ENCODE peak calls at places on chromosomes 16 and 17, in seven cellular contexts. D is left ventricle myocardium inferior, G is ovary, W is heart right ventricle, X is GM23338, K is caudate nucleus, R is RWPE1. S is an unnamed sample.

GRCh38 chr16:12097523-12098428 is 121.2 kb downstream of the SNX29 start:
- DNase-seq in D (peak), G (peak), W (no peak), X (no peak), K (peak), R (peak), S (peak)

GRCh38 chr17:28570716-28571254 is 539 bp downstream of the PIGS start:
- DNase-seq in D (peak), G (no peak), W (peak), X (peak), K (peak), R (no peak), S (peak)

GRCh38 chr17:32289454-32289853 is 23.8 kb downstream of the RHBDL3 start:
- DNase-seq in D (no peak), G (no peak), W (no peak), X (peak), K (no peak), R (no peak), S (no peak)

GRCh38 chr16:3525951-3526350 is 25.1 kb downstream of the CLUAP1 start:
- DNase-seq in D (no peak), G (no peak), W (no peak), X (no peak), K (no peak), R (no peak), S (no peak)

GRCh38 chr16:73864868-73865267 is 431.7 kb upstream of the PSMD7 start:
- DNase-seq in D (no peak), G (no peak), W (no peak), X (no peak), K (no peak), R (no peak), S (no peak)

GRCh38 chr17:15436399-15437369 is 30.7 kb downstream of the CDRT4 start:
- DNase-seq in D (peak), G (peak), W (peak), X (peak), K (peak), R (no peak), S (peak)

GRCh38 chr17:1713160-1713877 is 3.1 kb upstream of the TLCD2 start:
- DNase-seq in D (no peak), G (no peak), W (no peak), X (no peak), K (no peak), R (no peak), S (peak)

GRCh38 chr17:58703137-58703846 is 10.9 kb downstream of the RAD51C start:
- DNase-seq in D (no peak), G (no peak), W (no peak), X (no peak), K (no peak), R (peak), S (no peak)

GRCh38 chr17:59105852-59106462 is 723 bp downstream of the TRIM37 start:
- DNase-seq in D (peak), G (peak), W (peak), X (peak), K (peak), R (peak), S (peak)

GRCh38 chr16:15444264-15444663 is 9.9 kb downstream of the BMERB1 start:
- DNase-seq in D (no peak), G (no peak), W (no peak), X (no peak), K (no peak), R (no peak), S (no peak)

GRCh38 chr16:15445450-15445849 is 11.1 kb downstream of the BMERB1 start:
- DNase-seq in D (no peak), G (no peak), W (no peak), X (no peak), K (no peak), R (no peak), S (no peak)

GRCh38 chr16:15443753-15444152 is 9.4 kb downstream of the BMERB1 start:
- DNase-seq in D (no peak), G (no peak), W (no peak), X (no peak), K (no peak), R (no peak), S (no peak)

GRCh38 chr16:15439102-15439501 is 4.7 kb downstream of the BMERB1 start:
- DNase-seq in D (no peak), G (no peak), W (no peak), X (no peak), K (no peak), R (no peak), S (no peak)

DNA sequence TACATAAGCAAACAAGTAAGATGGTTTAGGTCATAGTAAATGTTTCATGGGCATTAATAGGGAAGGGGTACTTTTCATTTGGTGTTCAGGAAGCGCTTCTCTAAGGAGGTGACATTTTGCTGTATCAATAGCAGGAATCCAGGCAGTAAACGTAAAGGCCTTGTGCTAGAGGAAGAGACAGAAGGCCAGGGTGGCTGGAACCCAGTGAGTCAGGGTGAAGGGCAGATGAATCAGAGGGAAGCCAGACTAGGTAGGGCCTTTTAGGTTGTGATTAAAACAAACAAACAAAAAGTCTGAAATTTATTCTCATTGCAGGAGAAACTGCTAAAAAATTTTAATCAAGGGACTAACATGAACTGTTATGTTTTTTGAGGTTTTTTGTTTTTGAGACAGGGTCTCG is 6.5 kb downstream of the BMERB1 start:
- DNase-seq in D (no peak), G (no peak), W (no peak), X (no peak), K (no peak), R (no peak), S (no peak)
- H3K27ac ChIP-seq in D (no peak), G (no peak), W (peak), X (no peak), K (no peak), R (no peak), S (no peak)

GRCh38 chr17:82754297-82755208 is 2.7 kb downstream of the TBCD start:
- DNase-seq in D (no peak), G (no peak), W (no peak), X (peak), K (peak), R (no peak), S (no peak)
- H3K27ac ChIP-seq in D (no peak), G (no peak), W (no peak), X (peak), K (no peak), R (peak), S (no peak)

GRCh38 chr16:66519974-66520373 is 29.9 kb downstream of the TK2 start:
- DNase-seq in D (no peak), G (no peak), W (no peak), X (no peak), K (no peak), R (no peak), S (no peak)

GRCh38 chr16:66519482-66519881 is 30.4 kb downstream of the TK2 start:
- DNase-seq in D (no peak), G (no peak), W (no peak), X (no peak), K (no peak), R (no peak), S (no peak)

GRCh38 chr16:66521227-66521626 is 28.7 kb downstream of the TK2 start:
- DNase-seq in D (no peak), G (no peak), W (no peak), X (no peak), K (no peak), R (no peak), S (no peak)

GRCh38 chr16:66521951-66522771 is 27.8 kb downstream of the TK2 start:
- DNase-seq in D (peak), G (no peak), W (no peak), X (no peak), K (no peak), R (no peak), S (peak)

DNA sequence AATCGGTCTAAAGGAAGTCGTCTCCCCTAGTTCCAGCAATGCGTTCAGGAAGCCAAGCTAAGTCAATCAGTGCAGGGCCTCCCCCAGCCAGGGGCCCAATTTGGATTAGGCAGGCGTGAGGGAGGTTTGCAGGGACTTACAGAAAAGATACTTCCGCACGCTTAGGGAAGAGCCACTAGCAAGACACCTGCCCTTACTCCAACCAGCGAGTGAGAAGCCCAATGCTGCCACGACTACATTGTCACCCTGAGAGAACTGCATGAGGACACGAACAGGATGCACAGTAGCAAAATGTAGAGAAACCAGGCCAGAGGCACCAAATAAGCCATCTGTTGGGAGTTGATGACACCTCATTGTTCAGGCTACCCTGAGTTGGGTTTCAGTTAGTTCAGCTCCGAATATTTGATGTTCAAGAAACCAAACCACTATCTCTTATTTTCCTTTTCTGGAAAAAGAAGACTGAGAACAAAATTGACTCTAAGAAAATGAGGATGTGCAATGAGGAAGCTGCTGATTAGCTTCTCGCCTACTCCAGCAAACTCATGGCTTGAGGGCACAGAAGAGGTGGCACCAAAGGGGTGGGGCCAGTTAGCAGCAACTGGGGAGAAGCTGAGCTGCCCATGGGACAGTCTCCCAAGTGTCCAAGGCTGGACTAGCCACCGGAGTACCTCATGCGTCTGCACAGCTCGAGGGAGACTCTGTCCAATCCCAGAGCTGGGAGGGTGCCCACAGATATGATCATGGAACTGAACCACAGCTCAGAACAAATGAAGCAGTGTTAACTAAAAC is 29.3 kb downstream of the TK2 start:
- DNase-seq in D (peak), G (no peak), W (peak), X (no peak), K (no peak), R (no peak), S (no peak)
- H3K27ac ChIP-seq in D (peak), G (no peak), W (peak), X (no peak), K (peak), R (peak), S (no peak)

DNA sequence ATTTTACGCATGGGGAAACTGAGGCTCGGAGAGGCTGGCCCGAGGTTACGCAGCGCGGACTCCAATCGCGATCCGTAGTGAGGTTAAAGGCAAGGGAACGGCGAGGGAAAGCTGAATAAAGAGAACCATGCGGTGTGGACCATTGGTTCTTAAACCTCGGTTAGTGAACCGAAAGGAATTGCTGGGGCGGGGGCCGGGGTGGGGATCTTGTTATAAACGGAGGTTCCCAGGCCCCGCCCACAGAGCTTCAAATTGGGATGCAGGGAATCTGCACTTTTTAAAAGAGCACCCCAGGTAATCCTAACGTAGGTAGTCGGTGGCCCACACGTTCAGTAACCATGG is 524 bp downstream of the IQCK start:
- DNase-seq in D (no peak), G (no peak), W (no peak), X (peak), K (no peak), R (peak), S (peak)
- H3K27ac ChIP-seq in D (peak), G (no peak), W (peak), X (peak), K (no peak), R (peak), S (peak)

GRCh38 chr17:74872313-74873035 is at the start of gene FDXR:
- DNase-seq in D (no peak), G (no peak), W (no peak), X (no peak), K (no peak), R (peak), S (no peak)
- H3K27ac ChIP-seq in D (peak), G (no peak), W (peak), X (peak), K (peak), R (peak), S (peak)

DNA sequence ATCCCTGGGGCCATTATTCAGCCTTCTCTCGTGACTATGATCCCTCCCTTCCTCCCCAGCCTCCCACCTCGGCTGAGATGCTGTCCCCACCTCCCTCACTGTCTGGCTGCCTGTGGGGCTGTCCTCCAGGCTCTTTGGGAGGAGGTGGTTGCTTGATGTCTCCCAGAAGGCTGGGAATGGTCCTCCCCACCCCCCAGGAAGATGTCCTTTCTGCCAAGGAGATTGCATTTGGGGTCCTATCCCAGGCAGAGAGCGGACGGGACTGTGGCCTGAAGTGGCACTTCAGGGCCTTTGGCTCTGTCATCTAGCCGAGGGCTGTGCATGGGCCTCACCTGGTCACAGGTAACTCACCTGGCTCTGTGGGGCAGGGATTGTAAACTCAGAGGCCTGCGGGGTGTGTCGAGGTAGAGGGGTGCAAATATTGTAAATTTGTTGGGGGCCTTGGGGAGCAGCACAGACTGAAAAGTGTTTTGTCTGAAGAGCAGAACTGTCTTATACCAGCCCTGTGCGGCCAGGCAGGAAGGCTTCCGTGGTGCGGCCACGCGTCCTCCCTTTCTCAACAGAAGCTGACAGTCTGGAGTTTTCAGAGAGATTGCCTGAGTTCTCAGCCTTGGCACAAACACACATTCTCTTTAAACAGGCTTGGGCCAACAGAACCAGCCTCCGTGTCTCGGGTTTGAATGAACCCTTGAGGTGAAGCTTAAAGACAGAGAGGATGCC is 177.9 kb downstream of the SEC14L1 start:
- DNase-seq in D (no peak), G (peak), W (no peak), X (no peak), K (no peak), R (no peak), S (no peak)
- H3K27ac ChIP-seq in D (peak), G (peak), W (peak), X (no peak), K (no peak), R (peak), S (peak)

DNA sequence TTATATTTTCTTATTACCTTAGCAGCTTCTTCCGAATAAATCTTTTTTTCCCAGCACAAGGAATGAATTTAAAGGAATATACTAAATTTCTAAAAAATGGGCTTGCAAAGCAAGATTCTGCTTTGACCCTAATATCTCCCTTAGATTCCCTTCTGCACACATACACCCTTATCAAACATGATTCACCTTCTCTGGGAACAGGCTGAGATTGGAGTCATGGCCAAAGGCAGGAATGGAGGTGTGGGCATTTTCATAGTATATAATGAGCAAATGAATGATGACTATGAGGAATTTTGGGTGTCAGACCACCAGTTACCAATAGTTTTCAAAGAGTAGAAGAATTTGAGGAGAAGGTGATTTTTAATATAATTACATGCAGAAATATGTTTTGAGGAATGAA is 231.3 kb upstream of the CDH11 start:
- DNase-seq in D (no peak), G (no peak), W (no peak), X (no peak), K (no peak), R (no peak), S (no peak)
- H3K27ac ChIP-seq in D (no peak), G (no peak), W (no peak), X (no peak), K (no peak), R (no peak), S (no peak)

GRCh38 chr17:36104601-36105000 is 974 bp downstream of the CCL4 start:
- DNase-seq in D (no peak), G (no peak), W (no peak), X (no peak), K (no peak), R (no peak), S (no peak)
- H3K27ac ChIP-seq in D (no peak), G (no peak), W (no peak), X (no peak), K (no peak), R (no peak), S (no peak)

S was measured in hepatocyte.